ENCODE peak calls at places on chromosomes 5 and 9, in ten cellular contexts. One of them, this sample, is unnamed.

GRCh38 chr9:108163321-108164005 is 673.9 kb upstream of the KLF4 start:
- DNase-seq in GM06990: no peak
- DNase-seq in Caco-2: no peak
- DNase-seq in mucosa of descending colon: no peak
- DNase-seq in GM10248: no peak
- DNase-seq in Peyer's patch: no peak
- DNase-seq in MCF 10A: peak
- DNase-seq in AG10803: peak
- DNase-seq in breast epithelium: no peak
- DNase-seq in RWPE1: no peak
- DNase-seq in this sample: no peak

GRCh38 chr9:37036237-37037136 is 2.4 kb upstream of the PAX5 start:
- DNase-seq in GM06990: peak
- DNase-seq in Caco-2: no peak
- DNase-seq in mucosa of descending colon: peak
- DNase-seq in GM10248: peak
- DNase-seq in Peyer's patch: peak
- DNase-seq in MCF 10A: no peak
- DNase-seq in AG10803: peak
- DNase-seq in breast epithelium: no peak
- DNase-seq in RWPE1: no peak
- DNase-seq in this sample: peak

GRCh38 chr9:21413089-21414023 is 4.4 kb downstream of the IFNA8 start:
- DNase-seq in GM06990: no peak
- DNase-seq in Caco-2: no peak
- DNase-seq in mucosa of descending colon: peak
- DNase-seq in GM10248: no peak
- DNase-seq in Peyer's patch: no peak
- DNase-seq in MCF 10A: peak
- DNase-seq in AG10803: no peak
- DNase-seq in breast epithelium: no peak
- DNase-seq in RWPE1: no peak
- DNase-seq in this sample: no peak

GRCh38 chr5:54087436-54087835 is 222.9 kb downstream of the ARL15 start:
- DNase-seq in GM06990: no peak
- DNase-seq in Caco-2: no peak
- DNase-seq in mucosa of descending colon: no peak
- DNase-seq in GM10248: no peak
- DNase-seq in Peyer's patch: no peak
- DNase-seq in MCF 10A: no peak
- DNase-seq in AG10803: peak
- DNase-seq in breast epithelium: no peak
- DNase-seq in RWPE1: no peak
- DNase-seq in this sample: no peak

GRCh38 chr5:472076-472655 is 29.2 kb downstream of the EXOC3 start:
- DNase-seq in GM06990: no peak
- DNase-seq in Caco-2: no peak
- DNase-seq in mucosa of descending colon: peak
- DNase-seq in GM10248: no peak
- DNase-seq in Peyer's patch: peak
- DNase-seq in MCF 10A: peak
- DNase-seq in AG10803: no peak
- DNase-seq in breast epithelium: no peak
- DNase-seq in RWPE1: no peak
- DNase-seq in this sample: no peak

GRCh38 chr5:42168091-42168670 is 243.1 kb downstream of the FBXO4 start:
- DNase-seq in GM06990: no peak
- DNase-seq in Caco-2: no peak
- DNase-seq in mucosa of descending colon: no peak
- DNase-seq in GM10248: no peak
- DNase-seq in Peyer's patch: no peak
- DNase-seq in MCF 10A: no peak
- DNase-seq in AG10803: no peak
- DNase-seq in breast epithelium: no peak
- DNase-seq in RWPE1: no peak
- DNase-seq in this sample: no peak

GRCh38 chr5:60842859-60843692 is 993 bp downstream of the ELOVL7 start:
- DNase-seq in GM06990: peak
- DNase-seq in Caco-2: no peak
- DNase-seq in mucosa of descending colon: peak
- DNase-seq in GM10248: peak
- DNase-seq in Peyer's patch: peak
- DNase-seq in MCF 10A: peak
- DNase-seq in AG10803: no peak
- DNase-seq in breast epithelium: no peak
- DNase-seq in RWPE1: peak
- DNase-seq in this sample: peak

GRCh38 chr9:130237071-130237470 is 28.5 kb upstream of the HMCN2 start:
- DNase-seq in GM06990: no peak
- DNase-seq in Caco-2: no peak
- DNase-seq in mucosa of descending colon: no peak
- DNase-seq in GM10248: no peak
- DNase-seq in Peyer's patch: no peak
- DNase-seq in MCF 10A: no peak
- DNase-seq in AG10803: no peak
- DNase-seq in breast epithelium: no peak
- DNase-seq in RWPE1: no peak
- DNase-seq in this sample: no peak

GRCh38 chr5:58318468-58318867 is 141.4 kb downstream of the PLK2 start:
- DNase-seq in GM06990: no peak
- DNase-seq in Caco-2: no peak
- DNase-seq in mucosa of descending colon: no peak
- DNase-seq in GM10248: no peak
- DNase-seq in Peyer's patch: no peak
- DNase-seq in MCF 10A: no peak
- DNase-seq in AG10803: peak
- DNase-seq in breast epithelium: no peak
- DNase-seq in RWPE1: no peak
- DNase-seq in this sample: no peak

GRCh38 chr5:4028384-4028783 is 432.8 kb downstream of the IRX1 start:
- DNase-seq in GM06990: no peak
- DNase-seq in Caco-2: no peak
- DNase-seq in mucosa of descending colon: no peak
- DNase-seq in GM10248: no peak
- DNase-seq in Peyer's patch: no peak
- DNase-seq in MCF 10A: no peak
- DNase-seq in AG10803: no peak
- DNase-seq in breast epithelium: no peak
- DNase-seq in RWPE1: no peak
- DNase-seq in this sample: no peak

GRCh38 chr9:92310562-92310961 is 14.6 kb downstream of the NOL8 start:
- DNase-seq in GM06990: no peak
- DNase-seq in Caco-2: no peak
- DNase-seq in mucosa of descending colon: no peak
- DNase-seq in GM10248: no peak
- DNase-seq in Peyer's patch: no peak
- DNase-seq in MCF 10A: no peak
- DNase-seq in AG10803: no peak
- DNase-seq in breast epithelium: no peak
- DNase-seq in RWPE1: no peak
- DNase-seq in this sample: no peak

GRCh38 chr9:95053611-95054440 is 263.7 kb downstream of the FANCC start:
- DNase-seq in GM06990: no peak
- DNase-seq in Caco-2: no peak
- DNase-seq in mucosa of descending colon: no peak
- DNase-seq in GM10248: no peak
- DNase-seq in Peyer's patch: no peak
- DNase-seq in MCF 10A: no peak
- DNase-seq in AG10803: peak
- DNase-seq in breast epithelium: peak
- DNase-seq in RWPE1: peak
- DNase-seq in this sample: no peak

GRCh38 chr5:91212336-91213092 is 170.6 kb downstream of the ARRDC3 start:
- DNase-seq in GM06990: no peak
- DNase-seq in Caco-2: peak
- DNase-seq in mucosa of descending colon: no peak
- DNase-seq in GM10248: no peak
- DNase-seq in Peyer's patch: no peak
- DNase-seq in MCF 10A: no peak
- DNase-seq in AG10803: peak
- DNase-seq in breast epithelium: no peak
- DNase-seq in RWPE1: peak
- DNase-seq in this sample: no peak

DNA sequence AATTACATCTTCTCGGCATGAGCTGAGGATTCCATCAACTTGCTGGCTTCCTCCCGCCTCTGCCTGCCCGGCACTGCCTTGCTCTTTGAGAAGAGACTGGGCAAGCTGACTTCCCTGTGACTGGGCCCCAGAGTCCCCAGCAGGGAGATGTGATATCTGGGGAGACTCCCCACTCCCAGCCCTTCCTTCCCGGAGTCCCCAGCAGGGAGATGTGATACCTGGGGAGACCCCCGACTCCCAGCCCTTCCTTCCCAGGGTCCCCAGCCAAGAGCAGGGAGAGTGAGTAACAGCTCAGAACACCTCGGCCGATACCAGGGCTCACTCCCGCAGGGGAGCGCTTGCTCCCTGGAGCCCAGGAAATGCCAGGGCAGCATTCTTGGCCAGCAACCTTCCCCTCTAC is 90.1 kb upstream of the NEURL1B start:
- DNase-seq in GM06990: no peak
- DNase-seq in Caco-2: no peak
- DNase-seq in mucosa of descending colon: no peak
- DNase-seq in GM10248: no peak
- DNase-seq in Peyer's patch: no peak
- DNase-seq in MCF 10A: no peak
- DNase-seq in AG10803: no peak
- DNase-seq in breast epithelium: no peak
- DNase-seq in RWPE1: no peak
- DNase-seq in this sample: no peak
- TF ChIP-seq CTCF in GM06990: no peak
- TF ChIP-seq CTCF in Caco-2: no peak
- TF ChIP-seq CTCF in mucosa of descending colon: no peak
- TF ChIP-seq CTCF in GM10248: no peak
- TF ChIP-seq CTCF in Peyer's patch: no peak
- TF ChIP-seq CTCF in MCF 10A: no peak
- TF ChIP-seq CTCF in AG10803: no peak
- TF ChIP-seq CTCF in breast epithelium: no peak
- TF ChIP-seq CTCF in RWPE1: no peak
- TF ChIP-seq CTCF in this sample: no peak

GRCh38 chr9:24614070-24614469 is 68.4 kb upstream of the IZUMO3 start:
- DNase-seq in GM06990: no peak
- DNase-seq in Caco-2: no peak
- DNase-seq in mucosa of descending colon: no peak
- DNase-seq in GM10248: no peak
- DNase-seq in Peyer's patch: no peak
- DNase-seq in MCF 10A: peak
- DNase-seq in AG10803: no peak
- DNase-seq in breast epithelium: no peak
- DNase-seq in RWPE1: peak
- DNase-seq in this sample: peak
- TF ChIP-seq CTCF in GM06990: no peak
- TF ChIP-seq CTCF in Caco-2: no peak
- TF ChIP-seq CTCF in mucosa of descending colon: no peak
- TF ChIP-seq CTCF in GM10248: no peak
- TF ChIP-seq CTCF in Peyer's patch: no peak
- TF ChIP-seq CTCF in MCF 10A: peak
- TF ChIP-seq CTCF in AG10803: no peak
- TF ChIP-seq CTCF in breast epithelium: no peak
- TF ChIP-seq CTCF in RWPE1: no peak
- TF ChIP-seq CTCF in this sample: peak

DNA sequence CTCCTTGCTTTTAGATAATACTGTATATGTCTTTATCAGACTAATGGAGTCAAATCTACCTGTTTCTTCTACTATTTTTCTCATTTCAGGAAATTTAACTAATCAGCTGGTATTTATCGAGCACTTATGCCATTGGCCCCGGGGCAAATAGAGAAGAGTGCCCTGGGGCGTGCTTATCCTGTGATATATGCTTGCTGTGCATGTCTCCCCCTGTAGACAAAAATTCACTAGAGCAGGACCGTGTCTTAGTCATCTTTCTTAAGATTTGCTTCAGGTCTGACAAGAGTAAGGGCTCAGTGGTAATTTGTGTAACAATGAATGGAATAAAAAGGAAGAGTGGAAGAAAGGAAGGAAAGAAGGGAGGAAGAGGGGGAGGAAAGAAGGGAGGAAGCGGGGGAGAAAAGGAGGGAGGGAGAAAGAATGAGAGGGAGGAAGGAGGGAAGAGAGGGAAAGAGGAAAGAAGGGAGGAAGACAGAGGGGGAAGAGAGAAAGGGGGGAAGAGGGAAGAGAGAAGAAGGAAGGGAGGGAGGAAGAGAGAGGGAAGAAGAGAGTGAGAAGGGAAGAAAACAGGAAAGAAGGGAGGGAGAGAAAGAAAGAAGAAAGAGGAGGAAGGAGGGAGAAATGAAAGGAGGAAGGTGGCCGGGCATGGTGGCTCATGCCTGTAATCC is 295.7 kb upstream of the PANK3 start:
- DNase-seq in GM06990: no peak
- DNase-seq in Caco-2: peak
- DNase-seq in mucosa of descending colon: no peak
- DNase-seq in GM10248: no peak
- DNase-seq in Peyer's patch: no peak
- DNase-seq in MCF 10A: peak
- DNase-seq in AG10803: peak
- DNase-seq in breast epithelium: no peak
- DNase-seq in RWPE1: no peak
- DNase-seq in this sample: no peak
- TF ChIP-seq CTCF in GM06990: peak
- TF ChIP-seq CTCF in Caco-2: peak
- TF ChIP-seq CTCF in mucosa of descending colon: no peak
- TF ChIP-seq CTCF in GM10248: no peak
- TF ChIP-seq CTCF in Peyer's patch: peak
- TF ChIP-seq CTCF in MCF 10A: no peak
- TF ChIP-seq CTCF in AG10803: peak
- TF ChIP-seq CTCF in breast epithelium: no peak
- TF ChIP-seq CTCF in RWPE1: no peak
- TF ChIP-seq CTCF in this sample: no peak

GRCh38 chr9:5622019-5622418 is 6.9 kb upstream of the RIC1 start:
- DNase-seq in GM06990: no peak
- DNase-seq in Caco-2: no peak
- DNase-seq in mucosa of descending colon: no peak
- DNase-seq in GM10248: no peak
- DNase-seq in Peyer's patch: no peak
- DNase-seq in MCF 10A: peak
- DNase-seq in AG10803: peak
- DNase-seq in breast epithelium: no peak
- DNase-seq in RWPE1: peak
- DNase-seq in this sample: no peak

GRCh38 chr9:5626727-5627634 is 1.9 kb upstream of the RIC1 start:
- DNase-seq in GM06990: peak
- DNase-seq in Caco-2: no peak
- DNase-seq in mucosa of descending colon: no peak
- DNase-seq in GM10248: peak
- DNase-seq in Peyer's patch: no peak
- DNase-seq in MCF 10A: peak
- DNase-seq in AG10803: peak
- DNase-seq in breast epithelium: peak
- DNase-seq in RWPE1: no peak
- DNase-seq in this sample: peak

GRCh38 chr9:5621327-5621726 is 7.6 kb upstream of the RIC1 start:
- DNase-seq in GM06990: no peak
- DNase-seq in Caco-2: no peak
- DNase-seq in mucosa of descending colon: no peak
- DNase-seq in GM10248: no peak
- DNase-seq in Peyer's patch: no peak
- DNase-seq in MCF 10A: peak
- DNase-seq in AG10803: peak
- DNase-seq in breast epithelium: no peak
- DNase-seq in RWPE1: no peak
- DNase-seq in this sample: no peak

GRCh38 chr9:5625916-5626315 is 3.0 kb upstream of the RIC1 start:
- DNase-seq in GM06990: no peak
- DNase-seq in Caco-2: no peak
- DNase-seq in mucosa of descending colon: no peak
- DNase-seq in GM10248: no peak
- DNase-seq in Peyer's patch: no peak
- DNase-seq in MCF 10A: no peak
- DNase-seq in AG10803: no peak
- DNase-seq in breast epithelium: no peak
- DNase-seq in RWPE1: no peak
- DNase-seq in this sample: no peak

GRCh38 chr9:5624655-5625054 is 4.3 kb upstream of the RIC1 start:
- DNase-seq in GM06990: peak
- DNase-seq in Caco-2: no peak
- DNase-seq in mucosa of descending colon: no peak
- DNase-seq in GM10248: no peak
- DNase-seq in Peyer's patch: no peak
- DNase-seq in MCF 10A: no peak
- DNase-seq in AG10803: no peak
- DNase-seq in breast epithelium: no peak
- DNase-seq in RWPE1: no peak
- DNase-seq in this sample: no peak
- TF ChIP-seq CTCF in GM06990: no peak
- TF ChIP-seq CTCF in Caco-2: no peak
- TF ChIP-seq CTCF in mucosa of descending colon: no peak
- TF ChIP-seq CTCF in GM10248: no peak
- TF ChIP-seq CTCF in Peyer's patch: no peak
- TF ChIP-seq CTCF in MCF 10A: no peak
- TF ChIP-seq CTCF in AG10803: no peak
- TF ChIP-seq CTCF in breast epithelium: no peak
- TF ChIP-seq CTCF in RWPE1: no peak
- TF ChIP-seq CTCF in this sample: no peak